ENCODE peak calls at places on chromosomes 3 and 15, in nine cellular contexts. C, I, D, K, V, G, O, H and M are unnamed samples.

GRCh38 chr3:174477491-174477890 is 381.6 kb upstream of the NAALADL2 start:
- DNase-seq in C (no peak), K (no peak), V (no peak), O (no peak), I (no peak), H (peak), G (no peak), D (no peak), M (no peak)

GRCh38 chr15:78072080-78072892 is 5.2 kb downstream of the TBC1D2B start:
- DNase-seq in C (no peak), I (no peak), H (peak), K (no peak), D (no peak), G (no peak), O (no peak), V (no peak), M (no peak)

GRCh38 chr3:13780432-13781173 is 99.3 kb downstream of the WNT7A start:
- DNase-seq in H (no peak), K (no peak), O (no peak), V (no peak), C (no peak), D (no peak), I (no peak), G (no peak), M (no peak)

GRCh38 chr3:171944109-171945016 is 95.0 kb upstream of the FNDC3B start:
- DNase-seq in C (no peak), H (peak), K (no peak), G (no peak), D (peak), O (no peak), V (no peak), I (no peak), M (no peak)

GRCh38 chr3:16653712-16654111 is 48.5 kb upstream of the DAZL start:
- DNase-seq in I (no peak), H (no peak), O (no peak), G (no peak), V (no peak), D (no peak), K (no peak), C (no peak), M (no peak)

GRCh38 chr15:89654847-89655805 is at the start of gene KIF7:
- DNase-seq in C (no peak), D (no peak), G (no peak), V (no peak), O (peak), I (peak), K (no peak), H (peak), M (no peak)

GRCh38 chr3:77513541-77513940 is 473.6 kb downstream of the ROBO2 start:
- DNase-seq in C (no peak), O (no peak), G (no peak), H (peak), D (peak), V (no peak), K (peak), I (no peak), M (no peak)

GRCh38 chr3:12154151-12154550 is 4.6 kb downstream of the TIMP4 start:
- DNase-seq in D (no peak), O (no peak), K (no peak), V (no peak), C (no peak), H (no peak), I (no peak), G (no peak), M (no peak)

GRCh38 chr15:28892789-28893610 is 7.2 kb downstream of the APBA2 start:
- DNase-seq in K (no peak), V (no peak), D (peak), H (peak), O (no peak), C (no peak), I (no peak), G (no peak), M (no peak)

GRCh38 chr15:42493694-42494093 is 1.7 kb upstream of the SNAP23 start:
- DNase-seq in V (no peak), D (no peak), I (no peak), O (no peak), G (no peak), C (no peak), H (no peak), K (no peak), M (no peak)

GRCh38 chr15:62648954-62649353 is 393.6 kb upstream of the TPM1 start:
- DNase-seq in G (no peak), K (no peak), O (no peak), V (no peak), C (no peak), D (no peak), H (peak), I (no peak), M (no peak)

GRCh38 chr15:91706366-91707032 is 147.0 kb upstream of the SLCO3A1 start:
- DNase-seq in D (peak), V (peak), G (peak), K (peak), O (peak), H (peak), I (peak), C (peak), M (peak)

GRCh38 chr15:64527263-64527984 is 67.0 kb downstream of the ZNF609 start:
- DNase-seq in G (no peak), C (no peak), K (peak), H (peak), V (no peak), I (peak), O (no peak), D (no peak), M (no peak)